ENCODE peak calls at places on chromosomes 5 and 9, in ten cellular contexts. E is neural progenitor cell, C is fibroblast of mammary gland, R is H1, N is psoas muscle, U is mucosa of descending colon, O is dorsolateral prefrontal cortex, Z is brain microvascular endothelial cell, X is heart right ventricle, Q is epithelial cell of esophagus. P is an unnamed sample.
A peak's percentile ranks its signal among the peaks of the same experiment; 100 is the strongest.

GRCh38 chr5:82418608-82418950 is 140.4 kb upstream of the RPS23 start:
- DNase-seq in Z (no peak), C (no peak), E (no peak), Q (no peak), O (no peak), R (no peak), U (no peak), N (no peak), X (no peak), P (no peak)

GRCh38 chr5:122195784-122196394 is 66.5 kb downstream of the ZNF474 start:
- DNase-seq in R (no peak), N (no peak), X (no peak), E (peak; percentile 74), Z (peak; percentile 58), O (no peak), U (no peak), Q (peak; percentile 68), C (peak; percentile 75), P (no peak)

GRCh38 chr5:139698461-139699146 is 50.5 kb downstream of the CXXC5 start:
- DNase-seq in O (peak; percentile 82), Z (peak; percentile 59), Q (peak; percentile 57), E (peak; percentile 91), C (peak; percentile 70), X (peak; percentile 87), U (peak; percentile 78), R (no peak), N (peak; percentile 83), P (no peak)

GRCh38 chr9:133534346-133535284 is at the start of gene ADAMTSL2:
- DNase-seq in E (peak; percentile 85), R (no peak), O (peak; percentile 54), Q (no peak), X (peak; percentile 86), C (peak; percentile 50), N (peak; percentile 75), U (no peak), Z (no peak), P (no peak)

GRCh38 chr9:129990269-129991005 is 52.6 kb downstream of the FNBP1 start:
- DNase-seq in Q (no peak), N (no peak), X (no peak), C (no peak), Z (no peak), O (no peak), U (no peak), R (no peak), E (no peak), P (peak; percentile 51)

GRCh38 chr9:33167084-33167948 is at the start of gene B4GALT1:
- DNase-seq in E (peak; percentile 93), N (peak; percentile 95), X (peak; percentile 99), Z (peak; percentile 86), O (peak; percentile 72), C (peak; percentile 91), Q (peak; percentile 93), U (peak; percentile 98), R (peak; percentile 56), P (peak; percentile 94)

GRCh38 chr9:134491436-134491835 is 150.2 kb upstream of the COL5A1 start:
- DNase-seq in N (no peak), R (no peak), E (no peak), Z (no peak), O (no peak), C (no peak), U (no peak), Q (no peak), X (no peak), P (no peak)

GRCh38 chr5:132011561-132012384 is at the start of gene ACSL6:
- DNase-seq in U (peak; percentile 44), Q (no peak), N (peak; percentile 43), R (no peak), C (no peak), E (peak; percentile 76), X (peak; percentile 51), Z (no peak), O (peak; percentile 42), P (peak; percentile 42)

GRCh38 chr9:112700080-112700479 is 17.8 kb downstream of the INIP start:
- DNase-seq in E (no peak), X (no peak), Z (peak; percentile 38), C (no peak), O (no peak), U (no peak), N (no peak), R (no peak), Q (no peak), P (no peak)

GRCh38 chr5:111993242-111993641 is 236.2 kb upstream of the NREP start:
- DNase-seq in Z (no peak), N (no peak), X (no peak), U (no peak), C (no peak), O (no peak), E (no peak), Q (no peak), R (no peak), P (no peak)

GRCh38 chr5:33736510-33736909 is 155.3 kb downstream of the ADAMTS12 start:
- DNase-seq in O (no peak), Z (peak; percentile 88), E (no peak), U (no peak), R (no peak), N (no peak), C (peak; percentile 90), Q (no peak), X (no peak), P (no peak)

GRCh38 chr5:112014771-112015170 is 257.8 kb upstream of the NREP start:
- DNase-seq in Q (no peak), Z (no peak), N (no peak), C (no peak), R (no peak), U (no peak), X (no peak), E (no peak), O (no peak), P (no peak)

GRCh38 chr9:15936316-15936869 is 383.6 kb downstream of the CCDC171 start:
- DNase-seq in Q (no peak), N (no peak), U (peak; percentile 10), X (no peak), Z (peak; percentile 47), C (peak; percentile 97), O (no peak), R (no peak), E (no peak), P (no peak)

GRCh38 chr5:14676320-14676719 is 11.8 kb downstream of the OTULIN start:
- DNase-seq in C (peak; percentile 75), Z (peak; percentile 42), Q (peak; percentile 84), U (no peak), O (no peak), X (no peak), N (no peak), E (no peak), R (no peak), P (peak; percentile 59)

GRCh38 chr9:89356782-89357181 is 38.5 kb downstream of the SECISBP2 start:
- DNase-seq in C (no peak), Q (no peak), U (no peak), O (no peak), N (no peak), X (no peak), Z (no peak), R (no peak), E (no peak), P (no peak)
- TF ChIP-seq CTCF in C (no peak), Q (no peak), U (no peak), O (no peak), N (no peak), X (no peak), Z (no peak), R (no peak), E (no peak), P (no peak)

DNA sequence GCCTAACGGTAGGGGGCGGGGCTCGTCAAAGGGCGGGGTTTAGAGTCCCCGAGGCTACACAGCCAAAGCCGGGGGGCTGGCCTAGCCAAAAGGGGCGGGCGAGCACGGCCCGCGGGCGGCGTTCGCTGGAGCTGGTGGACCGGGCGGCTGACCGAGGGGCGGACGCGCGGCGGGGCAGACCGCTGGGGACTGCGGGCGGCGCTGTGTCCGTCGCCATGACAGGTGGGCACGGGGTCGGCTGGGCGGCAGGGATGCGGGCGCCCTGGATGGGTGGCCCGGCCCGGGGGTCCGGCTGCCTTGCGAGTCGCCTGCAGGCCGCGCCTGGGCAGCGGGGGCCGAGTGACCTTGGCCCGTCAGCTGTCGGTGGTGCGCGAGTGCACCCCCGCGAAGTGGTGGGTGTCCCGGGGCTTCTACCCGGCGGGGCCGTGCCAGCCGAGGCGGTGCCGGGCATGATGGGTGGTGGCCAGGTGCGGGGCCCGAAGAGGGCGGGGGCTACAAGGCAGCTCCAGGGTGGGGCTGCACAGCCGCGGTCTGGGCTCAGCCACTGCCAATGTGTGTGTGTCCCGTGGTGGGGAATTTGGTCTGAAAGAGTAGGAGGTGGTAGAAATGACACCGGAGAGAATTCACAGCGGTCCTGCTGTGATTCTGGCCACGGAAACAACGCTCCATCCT is at the start of gene CARD19:
- DNase-seq in U (peak; percentile 90), R (no peak), X (peak; percentile 64), O (no peak), Z (no peak), C (no peak), N (no peak), Q (peak; percentile 47), E (peak; percentile 39), P (peak; percentile 51)
- TF ChIP-seq CTCF in U (no peak), R (no peak), X (no peak), O (no peak), Z (no peak), C (no peak), N (no peak), Q (no peak), E (no peak), P (no peak)

GRCh38 chr5:113336975-113337374 is 97.8 kb downstream of the TSSK1B start:
- DNase-seq in N (peak; percentile 22), O (no peak), R (peak; percentile 10), E (peak; percentile 47), X (peak; percentile 20), C (peak; percentile 75), Q (peak; percentile 64), Z (peak; percentile 62), U (no peak), P (no peak)
- TF ChIP-seq CTCF in N (peak; percentile 28), O (peak; percentile 41), R (peak; percentile 48), E (peak; percentile 43), X (peak; percentile 53), C (peak; percentile 54), Q (peak; percentile 51), Z (peak; percentile 70), U (no peak), P (no peak)

DNA sequence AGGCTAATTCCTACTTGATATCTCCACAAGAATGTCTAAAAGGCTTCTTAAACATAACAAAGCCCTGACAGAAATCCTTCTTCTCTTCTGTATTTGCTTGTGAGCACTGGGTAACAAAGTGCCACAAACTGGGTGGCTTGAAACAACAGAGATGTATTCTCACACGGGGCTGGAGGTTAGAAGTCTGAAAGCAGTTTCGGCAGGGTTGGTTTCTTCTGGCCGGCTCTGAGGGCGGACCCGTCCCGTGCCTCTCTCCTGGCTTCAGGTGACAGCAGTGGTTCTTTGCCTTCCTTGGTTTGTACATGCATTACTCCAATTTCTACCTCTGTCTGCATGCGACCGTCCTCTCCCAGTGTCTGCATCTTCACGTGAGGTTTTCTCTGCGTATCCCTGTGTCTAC is 14.0 kb upstream of the TRAF1 start:
- DNase-seq in X (no peak), R (no peak), C (no peak), O (no peak), Z (no peak), N (no peak), E (no peak), Q (no peak), U (no peak), P (no peak)
- TF ChIP-seq CTCF in X (no peak), R (no peak), C (no peak), O (no peak), Z (no peak), N (no peak), E (no peak), Q (no peak), U (no peak), P (no peak)